ENCODE peak calls at places on chromosomes 1 and 21, in ten cellular contexts. U is endothelial cell of umbilical vein; M is GM23338; K is left lung; F is pancreas; Q is effector memory CD4-positive, alpha-beta T cell; Z is mammary epithelial cell; I is esophagus squamous epithelium; L is fibroblast of lung; X is HCT116. T is an unnamed sample. For H3K4me1 and H3K36me3, the result is how much of the 10 kb centered on the place peaks cover.

GRCh38 chr1:85347908-85348307 is 71.5 kb upstream of the BCL10 start:
- DNase-seq in U (no peak), M (no peak), K (no peak), F (no peak), Q (no peak), Z (no peak), I (no peak), L (no peak), X (no peak), T (no peak)

GRCh38 chr1:70504176-70504820 is 93.2 kb downstream of the CTH start:
- DNase-seq in U (peak), M (no peak), K (no peak), F (no peak), Q (no peak), Z (no peak), I (no peak), L (no peak), X (no peak), T (no peak)

GRCh38 chr21:17602874-17603273 is 9.8 kb downstream of the BTG3 start:
- DNase-seq in U (no peak), M (no peak), K (no peak), F (no peak), Q (no peak), Z (peak), I (no peak), L (peak), X (no peak), T (no peak)

GRCh38 chr1:205270764-205271163 is 43.0 kb downstream of the TMCC2 start:
- DNase-seq in U (peak), M (no peak), K (no peak), F (no peak), Q (no peak), Z (peak), I (no peak), L (peak), X (peak), T (no peak)

GRCh38 chr1:198655464-198656121 is 16.8 kb downstream of the PTPRC start:
- DNase-seq in U (no peak), M (no peak), K (no peak), F (no peak), Q (no peak), Z (no peak), I (no peak), L (no peak), X (no peak), T (no peak)

GRCh38 chr1:10779201-10779600 is 17.2 kb downstream of the CASZ1 start:
- DNase-seq in U (no peak), M (no peak), K (no peak), F (peak), Q (no peak), Z (peak), I (no peak), L (no peak), X (peak), T (no peak)

GRCh38 chr21:38506606-38507331 is 8.5 kb upstream of the ERG start:
- DNase-seq in U (peak), M (peak), K (peak), F (no peak), Q (no peak), Z (no peak), I (no peak), L (no peak), X (no peak), T (no peak)

GRCh38 chr1:31752952-31753351 is 11.2 kb downstream of the ADGRB2 start:
- DNase-seq in U (no peak), M (no peak), K (no peak), F (no peak), Q (no peak), Z (no peak), I (no peak), L (no peak), X (no peak), T (no peak)

GRCh38 chr21:36188081-36188681 is 31.6 kb downstream of the DOP1B start:
- DNase-seq in U (peak), M (no peak), K (no peak), F (peak), Q (no peak), Z (no peak), I (no peak), L (no peak), X (no peak), T (no peak)

GRCh38 chr1:236009857-236010256 is 55.0 kb downstream of the NID1 start:
- DNase-seq in U (peak), M (no peak), K (no peak), F (no peak), Q (no peak), Z (peak), I (no peak), L (peak), X (no peak), T (no peak)

GRCh38 chr1:239315623-239316217 is 70.6 kb upstream of the CHRM3 start:
- DNase-seq in U (no peak), M (no peak), K (no peak), F (no peak), Q (no peak), Z (no peak), I (no peak), L (no peak), X (no peak), T (no peak)

GRCh38 chr1:156114919-156115513 is 505 bp downstream of the LMNA start:
- DNase-seq in U (peak), M (peak), K (peak), F (no peak), Q (no peak), Z (peak), I (no peak), L (no peak), X (no peak), T (no peak)

GRCh38 chr1:206455681-206456344 is 14.5 kb upstream of the IKBKE start:
- DNase-seq in U (peak), M (no peak), K (no peak), F (no peak), Q (no peak), Z (no peak), I (no peak), L (no peak), X (no peak), T (no peak)

GRCh38 chr1:236066828-236067386 is 2.0 kb upstream of the NID1 start:
- DNase-seq in U (no peak), M (peak), K (peak), F (no peak), Q (peak), Z (no peak), I (no peak), L (no peak), X (no peak), T (no peak)

GRCh38 chr1:235215453-235215852 is 54.4 kb upstream of the RBM34 start:
- DNase-seq in U (no peak), M (no peak), K (no peak), F (no peak), Q (no peak), Z (no peak), I (no peak), L (no peak), X (no peak), T (no peak)

GRCh38 chr1:19130476-19130875 is 79.6 kb downstream of the UBR4 start:
- DNase-seq in U (no peak), M (no peak), K (no peak), F (no peak), Q (no peak), Z (no peak), I (no peak), L (no peak), X (no peak), T (no peak)

DNA sequence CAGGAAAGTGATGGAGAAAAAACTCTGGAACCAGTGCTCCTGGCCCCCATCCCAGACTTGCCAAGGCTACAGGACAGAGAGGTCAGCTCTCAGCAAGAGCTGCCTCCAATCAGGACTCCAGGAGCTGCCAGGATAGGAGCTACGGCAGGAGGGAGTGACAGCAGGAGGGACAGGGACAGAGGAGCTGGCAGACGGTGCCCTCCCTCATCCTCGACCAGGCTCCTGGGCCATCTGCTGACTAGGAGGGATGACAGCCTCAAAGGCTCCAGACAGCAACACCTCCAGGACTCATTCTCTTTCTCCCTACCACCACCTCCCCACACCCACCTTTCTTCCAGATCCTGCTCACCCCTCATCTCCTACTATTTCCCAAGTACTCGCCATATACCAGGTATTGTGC is 22.7 kb downstream of the DLGAP3 start:
- DNase-seq in U (no peak), M (no peak), K (no peak), F (no peak), Q (no peak), Z (no peak), I (no peak), L (no peak), X (no peak), T (no peak)
- H3K4me1 ChIP-seq in U (under half), M (under half), K (under half), F (under half), Q (under half), Z (under half), I (under half), L (under half), X (under half), T (under half)

GRCh38 chr1:145956361-145956760 is 1.5 kb downstream of the LIX1L start:
- DNase-seq in U (peak), M (no peak), K (no peak), F (no peak), Q (no peak), Z (no peak), I (no peak), L (no peak), X (no peak), T (no peak)

GRCh38 chr1:145953861-145954260 is 4.0 kb downstream of the LIX1L start:
- DNase-seq in U (no peak), M (no peak), K (no peak), F (no peak), Q (no peak), Z (no peak), I (no peak), L (no peak), X (no peak), T (no peak)

GRCh38 chr1:145957443-145958319 is at the start of gene LIX1L:
- DNase-seq in U (peak), M (peak), K (peak), F (peak), Q (peak), Z (peak), I (peak), L (peak), X (peak), T (peak)

GRCh38 chr1:145956776-145957442 is 908 bp downstream of the LIX1L start:
- DNase-seq in U (peak), M (no peak), K (no peak), F (no peak), Q (no peak), Z (no peak), I (no peak), L (peak), X (no peak), T (no peak)

DNA sequence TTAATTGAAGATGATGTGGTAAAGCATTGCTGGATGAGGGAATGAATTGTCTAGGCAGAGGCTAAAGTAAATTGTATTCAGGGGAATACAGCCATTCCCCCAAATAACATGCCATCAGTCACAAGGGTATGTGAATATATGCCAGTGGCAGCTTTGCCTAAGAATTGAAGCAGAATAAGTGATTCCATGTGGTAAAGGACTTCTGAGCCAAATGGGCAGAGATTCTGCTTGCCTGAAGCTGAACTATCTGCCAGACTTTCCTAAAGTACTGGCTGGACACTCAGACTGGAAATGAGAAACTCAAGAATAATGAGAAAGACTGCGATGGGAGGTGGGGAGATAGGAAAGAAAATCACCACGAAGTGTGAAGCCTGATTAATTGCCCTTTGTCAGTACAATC is 2.4 kb downstream of the LIX1L start:
- DNase-seq in U (peak), M (no peak), K (no peak), F (no peak), Q (no peak), Z (no peak), I (no peak), L (no peak), X (no peak), T (no peak)
- H3K4me3 ChIP-seq in U (peak), M (no peak), K (no peak), F (no peak), Q (no peak), Z (no peak), I (peak), L (peak), X (no peak), T (peak)

DNA sequence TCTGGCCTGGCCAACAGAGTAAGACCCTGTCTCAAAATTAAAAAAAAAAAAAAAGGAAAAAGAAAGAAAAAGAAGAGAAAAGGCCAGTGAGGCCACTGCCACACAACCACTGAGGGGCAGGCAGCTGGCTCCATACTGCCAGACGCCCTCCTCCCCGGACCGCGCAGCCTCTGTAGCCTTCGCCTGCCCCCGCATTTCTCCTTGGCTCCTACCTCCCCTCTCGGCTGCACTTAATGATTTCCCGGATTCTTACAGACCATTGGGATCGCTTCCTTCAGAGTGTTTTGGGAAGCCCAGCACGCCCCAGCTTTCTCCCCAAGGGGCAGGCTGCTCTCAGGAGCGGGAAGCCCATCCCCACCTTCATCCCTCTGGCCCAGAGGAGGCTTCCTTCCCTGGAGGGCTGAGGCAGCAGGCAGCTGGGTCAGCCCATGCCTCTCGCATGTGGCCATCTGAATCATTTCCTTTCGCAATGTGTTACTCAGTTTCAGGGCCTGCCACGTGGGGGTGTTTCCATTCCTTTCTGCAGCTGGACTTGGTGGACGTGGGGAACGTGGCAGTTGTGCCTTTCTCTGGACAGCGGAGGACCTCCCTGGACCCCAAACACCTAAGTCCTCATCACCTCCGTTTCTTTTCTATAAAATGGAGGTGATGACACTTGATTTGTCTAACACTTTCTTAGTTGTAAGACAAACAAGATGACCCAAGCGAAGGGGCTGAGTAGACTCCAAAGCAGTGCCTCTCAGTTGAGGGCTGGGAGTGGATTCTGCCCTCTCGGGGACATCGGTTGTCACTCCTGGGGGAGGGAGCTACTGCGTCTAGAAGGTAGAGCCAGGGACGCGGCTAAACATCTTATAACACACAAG is 2.3 kb downstream of the SLC2A5 start:
- DNase-seq in U (peak), M (no peak), K (no peak), F (peak), Q (no peak), Z (peak), I (no peak), L (peak), X (no peak), T (no peak)
- H3K36me3 ChIP-seq in U (under half), M (under half), K (under half), F (under half), Q (under half), Z (under half), I (under half), L (under half), X (under half), T (under half)

DNA sequence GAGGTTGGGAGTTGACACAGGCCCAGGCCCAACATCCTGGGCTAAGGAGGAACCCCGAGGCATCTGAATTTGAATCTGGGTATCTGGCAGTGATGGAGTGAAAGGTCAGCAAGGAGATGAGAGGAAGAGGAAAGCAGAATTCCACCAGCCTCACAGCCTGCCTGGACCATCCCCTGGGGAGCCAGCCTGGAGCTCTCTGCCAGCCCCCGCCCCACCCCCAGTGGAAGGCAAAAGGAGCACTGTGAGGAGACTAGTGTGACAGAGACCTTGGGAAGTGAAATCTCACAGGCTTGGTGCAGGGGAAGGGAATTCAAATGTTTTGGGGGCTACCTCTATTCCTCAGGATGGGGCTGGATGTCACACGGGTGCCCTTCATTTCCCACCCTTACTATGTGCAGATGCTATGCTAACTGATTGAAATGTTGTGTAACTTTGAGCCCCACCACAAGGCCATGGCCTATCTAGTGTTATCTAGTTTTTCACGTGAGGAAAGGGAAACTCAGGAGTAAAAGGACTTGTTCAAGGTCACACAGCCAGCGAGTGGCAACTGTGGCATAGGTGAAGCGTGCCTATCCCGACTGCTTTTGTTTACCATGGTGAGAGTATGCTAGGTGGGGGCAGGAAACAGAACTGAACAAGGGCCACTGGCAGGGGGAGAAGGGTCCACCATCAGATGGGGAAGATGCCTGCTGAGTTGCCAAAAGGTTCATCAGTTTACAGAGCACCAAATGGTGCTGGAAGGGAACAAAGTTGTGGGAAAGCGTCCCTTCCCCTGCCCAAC is 29.8 kb downstream of the AHDC1 start:
- DNase-seq in U (no peak), M (no peak), K (no peak), F (no peak), Q (no peak), Z (no peak), I (no peak), L (no peak), X (no peak), T (no peak)
- H3K4me1 ChIP-seq in U (under half), M (half or more), K (half or more), F (half or more), Q (under half), Z (half or more), I (half or more), L (half or more), X (under half), T (half or more)

GRCh38 chr1:42979037-42979432 is 20.4 kb upstream of the SLC2A1 start:
- DNase-seq in U (no peak), M (peak), K (no peak), F (no peak), Q (no peak), Z (no peak), I (no peak), L (no peak), X (no peak), T (no peak)
- H3K4me3 ChIP-seq in U (no peak), M (no peak), K (no peak), F (no peak), Q (no peak), Z (no peak), I (no peak), L (no peak), X (no peak), T (no peak)

GRCh38 chr1:59480188-59480888 is 183.4 kb downstream of the FGGY start:
- DNase-seq in U (no peak), M (no peak), K (no peak), F (no peak), Q (no peak), Z (no peak), I (no peak), L (no peak), X (no peak), T (no peak)
- H3K36me3 ChIP-seq in U (under half), M (under half), K (under half), F (under half), Q (under half), Z (under half), I (under half), L (under half), X (under half), T (under half)

T was measured in thoracic aorta.